ENCODE peak calls at places on chromosomes 3 and 15, in ten cellular contexts. B is tibial nerve, H is SK-N-SH, M is stomach, V is H1, U is A549, Q is ovary, O is sigmoid colon, P is esophagus muscularis mucosa, G is HepG2. J is an unnamed sample.

GRCh38 chr3:190120161-190121060 is at the start of gene P3H2:
- DNase-seq in O (peak; percentile 94), H (peak; percentile 88), U (peak; percentile 78), B (peak; percentile 48), M (peak; percentile 84), G (peak; percentile 66), Q (peak; percentile 91), P (peak; percentile 93), V (peak; percentile 82), J (peak; percentile 84)

GRCh38 chr3:9767418-9767817 is 2.3 kb downstream of the CAMK1 start:
- DNase-seq in B (no peak), G (no peak), H (no peak), U (no peak), M (no peak), O (no peak), Q (no peak), P (no peak), V (no peak), J (no peak)

GRCh38 chr3:8458711-8459110 is 42.9 kb upstream of the LMCD1 start:
- DNase-seq in U (no peak), V (no peak), H (no peak), O (no peak), Q (no peak), G (no peak), P (no peak), M (no peak), B (no peak), J (no peak)

GRCh38 chr15:100093211-100094126 is 248.3 kb downstream of the ADAMTS17 start:
- DNase-seq in U (no peak), P (no peak), B (no peak), Q (no peak), G (no peak), O (peak; percentile 39), H (no peak), V (no peak), M (no peak), J (no peak)

GRCh38 chr3:189334064-189334920 is 162.5 kb downstream of the TPRG1 start:
- DNase-seq in V (no peak), U (peak; percentile 31), M (no peak), O (no peak), G (no peak), Q (no peak), B (no peak), H (no peak), P (no peak), J (no peak)

GRCh38 chr3:194661946-194662345 is 10.0 kb downstream of the LSG1 start:
- DNase-seq in U (no peak), G (no peak), B (no peak), O (no peak), V (no peak), M (no peak), P (peak; percentile 66), H (no peak), Q (no peak), J (no peak)

GRCh38 chr15:86121568-86121967 is 41.9 kb downstream of the AGBL1 start:
- DNase-seq in Q (no peak), M (no peak), P (no peak), O (no peak), G (peak; percentile 3), B (no peak), V (no peak), U (no peak), H (no peak), J (no peak)

GRCh38 chr15:77607111-77607893 is 25.4 kb downstream of the LINGO1 start:
- DNase-seq in O (no peak), B (no peak), V (no peak), Q (no peak), H (no peak), P (no peak), U (no peak), M (no peak), G (no peak), J (no peak)

GRCh38 chr15:63425426-63425825 is 43.8 kb upstream of the CA12 start:
- DNase-seq in Q (no peak), V (no peak), H (no peak), G (no peak), U (no peak), P (no peak), B (no peak), M (no peak), O (no peak), J (no peak)

GRCh38 chr15:33874156-33874555 is 94.1 kb upstream of the CHRM5 start:
- DNase-seq in M (no peak), V (no peak), B (no peak), H (no peak), Q (no peak), P (no peak), O (no peak), U (no peak), G (no peak), J (no peak)

GRCh38 chr3:101072299-101072698 is 79.1 kb upstream of the ABI3BP start:
- DNase-seq in Q (no peak), H (no peak), P (no peak), V (no peak), M (no peak), U (peak; percentile 16), B (no peak), G (no peak), O (no peak), J (no peak)

GRCh38 chr15:52480990-52481389 is 47.7 kb downstream of the MYO5A start:
- DNase-seq in G (no peak), B (no peak), P (no peak), V (no peak), Q (no peak), H (no peak), U (no peak), O (no peak), M (no peak), J (no peak)
- H3K4me1 ChIP-seq in G (peaks cover 4% of the 10 kb centered on the region), B (peaks cover 8% of the 10 kb centered on the region), P (peaks cover 10% of the 10 kb centered on the region), V (no peaks in the 10 kb centered on the region), Q (no peaks in the 10 kb centered on the region), H (peaks cover 25% of the 10 kb centered on the region), U (peaks cover 3% of the 10 kb centered on the region), O (peaks cover 13% of the 10 kb centered on the region), M (peaks cover 7% of the 10 kb centered on the region), J (no peaks in the 10 kb centered on the region)

DNA sequence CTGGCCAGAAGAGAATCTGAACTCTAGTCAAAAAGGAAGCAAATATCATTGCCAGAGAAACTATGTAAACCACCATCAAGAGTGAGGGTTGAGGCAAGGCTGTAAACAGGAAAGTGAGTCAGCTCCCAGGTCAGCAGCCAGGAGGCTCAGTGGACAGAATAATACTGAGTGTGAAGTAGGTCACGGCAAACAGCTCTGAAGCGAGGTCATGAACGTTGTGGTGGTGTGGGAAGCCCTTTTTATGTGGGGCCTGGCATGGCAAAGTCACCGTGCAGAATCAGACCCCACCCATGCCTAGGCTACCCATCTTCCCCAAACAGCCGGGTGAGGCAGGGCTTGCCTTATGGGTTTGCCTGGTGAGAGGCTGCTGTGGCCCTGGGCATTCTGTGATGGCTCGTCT is 43.9 kb downstream of the THBS1 start:
- DNase-seq in Q (peak; percentile 55), M (peak; percentile 39), G (peak; percentile 50), U (no peak), O (peak; percentile 83), B (peak; percentile 46), V (no peak), H (no peak), P (no peak), J (peak; percentile 74)
- TF ChIP-seq EP300 in Q (no peak), M (no peak), G (no peak), U (no peak), O (no peak), B (no peak), V (no peak), H (peak; percentile 52), P (no peak), J (no peak)

DNA sequence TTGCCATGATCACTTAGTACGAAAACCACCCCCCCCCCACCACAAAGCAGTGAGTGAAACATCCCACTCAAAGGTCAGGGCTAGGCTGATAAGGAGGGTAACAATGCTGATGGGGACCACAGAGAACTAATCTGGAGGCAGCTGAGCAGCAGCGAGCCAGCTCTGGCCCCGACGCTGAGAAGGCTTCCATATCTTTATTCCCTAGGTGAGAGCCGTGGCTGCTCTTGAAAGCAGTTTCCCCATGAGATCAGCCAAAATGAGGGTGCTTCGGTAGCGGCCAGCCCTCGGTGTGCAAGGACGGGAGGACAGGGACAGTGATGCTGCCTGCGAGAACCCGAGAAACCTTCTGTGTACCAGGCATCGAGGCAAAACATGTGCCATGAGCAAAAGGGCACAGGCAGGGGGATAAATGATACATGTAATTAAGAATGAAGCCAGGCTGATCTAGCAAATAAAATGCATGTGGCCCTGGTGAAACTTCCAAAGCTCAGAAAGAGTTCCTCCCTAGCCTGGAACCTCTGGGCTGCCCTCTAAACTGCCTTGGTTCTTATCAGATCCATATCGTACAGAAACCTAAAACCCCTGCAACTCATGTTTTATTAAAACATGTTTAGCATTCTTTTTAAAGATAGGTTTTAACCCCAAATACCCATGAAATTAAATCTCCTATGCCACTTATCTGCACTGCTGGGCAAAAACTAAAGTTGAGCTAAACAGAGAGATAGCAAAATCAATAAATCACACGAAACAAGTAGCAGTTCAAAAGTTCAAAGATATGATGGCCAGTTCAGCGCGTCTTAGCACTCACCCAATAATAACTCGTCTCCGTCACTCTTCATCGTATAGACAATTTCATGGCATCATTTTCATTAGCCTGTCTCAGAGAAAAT is 337.3 kb downstream of the FOXP1 start:
- DNase-seq in H (peak; percentile 34), V (no peak), M (no peak), Q (peak; percentile 48), G (peak; percentile 76), U (no peak), O (no peak), P (no peak), B (no peak), J (no peak)
- H3K4me1 ChIP-seq in H (peaks cover 67% of the 10 kb centered on the region), V (peaks cover 33% of the 10 kb centered on the region), M (peaks cover 64% of the 10 kb centered on the region), Q (peaks cover 9% of the 10 kb centered on the region), G (peaks cover 84% of the 10 kb centered on the region), U (peaks cover 68% of the 10 kb centered on the region), O (peaks cover 46% of the 10 kb centered on the region), P (peaks cover 37% of the 10 kb centered on the region), B (peaks cover 24% of the 10 kb centered on the region), J (peaks cover 5% of the 10 kb centered on the region)

GRCh38 chr3:171845541-171846284 is 2.6 kb downstream of the TMEM212 start:
- DNase-seq in V (no peak), M (no peak), U (no peak), H (no peak), G (peak; percentile 91), O (no peak), Q (no peak), P (no peak), B (no peak), J (no peak)
- TF ChIP-seq EP300 in V (no peak), M (no peak), U (no peak), H (no peak), G (no peak), O (no peak), Q (no peak), P (no peak), B (no peak), J (no peak)

GRCh38 chr15:26235864-26236263 is 372.7 kb upstream of the ATP10A start:
- DNase-seq in B (no peak), P (no peak), H (no peak), Q (no peak), U (no peak), G (no peak), M (no peak), V (peak; percentile 57), O (no peak), J (no peak)

GRCh38 chr15:26235148-26235769 is 372.1 kb upstream of the ATP10A start:
- DNase-seq in G (no peak), H (peak; percentile 24), P (no peak), O (no peak), B (no peak), Q (no peak), V (peak; percentile 71), U (no peak), M (no peak), J (no peak)
- H3K4me1 ChIP-seq in G (no peaks in the 10 kb centered on the region), H (no peaks in the 10 kb centered on the region), P (no peaks in the 10 kb centered on the region), O (no peaks in the 10 kb centered on the region), B (no peaks in the 10 kb centered on the region), Q (no peaks in the 10 kb centered on the region), V (peaks cover 28% of the 10 kb centered on the region), U (no peaks in the 10 kb centered on the region), M (no peaks in the 10 kb centered on the region), J (no peaks in the 10 kb centered on the region)

J was measured in transverse colon.